ENCODE peak calls at places on chromosomes 4 and X, in ten cellular contexts. K, D, W, Z, J, L, F, V, N and A are unnamed samples.

GRCh38 chr4:94722270-94722669 is 35.5 kb upstream of the BMPR1B start:
- ATAC-seq in Z (no peak), W (no peak), F (no peak), J (no peak), L (no peak), D (no peak), V (no peak), N (no peak), K (no peak), A (no peak)

GRCh38 chrX:115268421-115268820 is 21.1 kb upstream of the LUZP4 start:
- ATAC-seq in Z (no peak), K (no peak), L (no peak), W (no peak), N (no peak), F (no peak), D (no peak), V (no peak), J (peak), A (no peak)

GRCh38 chr4:156794863-156795262 is 176.7 kb downstream of the PDGFC start:
- ATAC-seq in D (peak), K (no peak), F (no peak), V (no peak), N (no peak), J (no peak), W (no peak), L (no peak), Z (peak), A (no peak)

GRCh38 chrX:66638591-66639500 is at the start of gene EDA2R:
- ATAC-seq in J (peak), V (peak), W (peak), K (peak), D (no peak), F (peak), L (peak), Z (peak), N (peak), A (peak)

GRCh38 chr4:121455285-121455684 is 74.5 kb upstream of the QRFPR start:
- ATAC-seq in Z (no peak), K (no peak), W (no peak), D (no peak), J (no peak), F (no peak), V (no peak), L (no peak), N (no peak), A (no peak)

GRCh38 chr4:78369691-78370090 is 181.9 kb upstream of the ANXA3 start:
- ATAC-seq in V (no peak), N (no peak), L (no peak), J (no peak), F (no peak), K (no peak), Z (no peak), W (no peak), D (no peak), A (no peak)

GRCh38 chr4:52833941-52834525 is 28.1 kb upstream of the RASL11B start:
- ATAC-seq in K (no peak), L (no peak), J (no peak), W (no peak), F (no peak), D (no peak), V (peak), N (no peak), Z (peak), A (no peak)

GRCh38 chrX:139929876-139930275 is 3.0 kb downstream of the ATP11C start:
- ATAC-seq in V (no peak), J (no peak), F (no peak), L (no peak), N (no peak), W (no peak), Z (no peak), D (no peak), K (no peak), A (no peak)

GRCh38 chr4:1234296-1234695 is 14.6 kb downstream of the CTBP1 start:
- ATAC-seq in K (no peak), F (peak), D (no peak), W (no peak), L (peak), Z (no peak), J (no peak), V (no peak), N (no peak), A (no peak)

GRCh38 chr4:144709159-144709558 is 63.2 kb downstream of the HHIP start:
- ATAC-seq in L (no peak), F (no peak), W (no peak), N (no peak), J (no peak), V (peak), K (no peak), D (no peak), Z (no peak), A (no peak)